ENCODE peak calls at places on chromosomes 13 and 19, in nine cellular contexts. One of them, this sample, is unnamed.

GRCh38 chr19:4577020-4577782 is 17.7 kb upstream of the SEMA6B start:
- DNase-seq in right lobe of liver: no peak
- DNase-seq in gastrocnemius medialis: no peak
- DNase-seq in prostate gland: no peak
- DNase-seq in upper lobe of left lung: no peak
- DNase-seq in body of pancreas: no peak
- DNase-seq in DND-41: no peak
- DNase-seq in SJSA1: no peak
- DNase-seq in dorsolateral prefrontal cortex: no peak
- DNase-seq in this sample: peak

GRCh38 chr19:42450314-42450934 is 7.7 kb upstream of the CXCL17 start:
- DNase-seq in right lobe of liver: peak
- DNase-seq in gastrocnemius medialis: peak
- DNase-seq in prostate gland: peak
- DNase-seq in upper lobe of left lung: no peak
- DNase-seq in body of pancreas: peak
- DNase-seq in DND-41: peak
- DNase-seq in SJSA1: peak
- DNase-seq in dorsolateral prefrontal cortex: peak
- DNase-seq in this sample: peak

GRCh38 chr13:32443111-32443510 is 15.2 kb upstream of the N4BP2L1 start:
- DNase-seq in right lobe of liver: no peak
- DNase-seq in gastrocnemius medialis: no peak
- DNase-seq in prostate gland: peak
- DNase-seq in upper lobe of left lung: no peak
- DNase-seq in body of pancreas: peak
- DNase-seq in DND-41: peak
- DNase-seq in SJSA1: no peak
- DNase-seq in dorsolateral prefrontal cortex: no peak
- DNase-seq in this sample: peak

GRCh38 chr19:730382-730668 is 20.6 kb upstream of the MISP start:
- DNase-seq in right lobe of liver: no peak
- DNase-seq in gastrocnemius medialis: no peak
- DNase-seq in prostate gland: no peak
- DNase-seq in upper lobe of left lung: no peak
- DNase-seq in body of pancreas: no peak
- DNase-seq in DND-41: no peak
- DNase-seq in SJSA1: no peak
- DNase-seq in dorsolateral prefrontal cortex: no peak
- DNase-seq in this sample: no peak

GRCh38 chr13:71860547-71861131 is 6.4 kb downstream of the DACH1 start:
- DNase-seq in right lobe of liver: no peak
- DNase-seq in gastrocnemius medialis: no peak
- DNase-seq in prostate gland: no peak
- DNase-seq in upper lobe of left lung: no peak
- DNase-seq in body of pancreas: no peak
- DNase-seq in DND-41: no peak
- DNase-seq in SJSA1: no peak
- DNase-seq in dorsolateral prefrontal cortex: no peak
- DNase-seq in this sample: no peak

GRCh38 chr19:19997656-19998268 is 41.5 kb downstream of the ZNF682 start:
- DNase-seq in right lobe of liver: no peak
- DNase-seq in gastrocnemius medialis: no peak
- DNase-seq in prostate gland: peak
- DNase-seq in upper lobe of left lung: no peak
- DNase-seq in body of pancreas: peak
- DNase-seq in DND-41: peak
- DNase-seq in SJSA1: no peak
- DNase-seq in dorsolateral prefrontal cortex: no peak
- DNase-seq in this sample: peak

GRCh38 chr13:109816112-109816978 is 30.0 kb upstream of the IRS2 start:
- DNase-seq in right lobe of liver: peak
- DNase-seq in gastrocnemius medialis: no peak
- DNase-seq in prostate gland: no peak
- DNase-seq in upper lobe of left lung: no peak
- DNase-seq in body of pancreas: peak
- DNase-seq in DND-41: no peak
- DNase-seq in SJSA1: no peak
- DNase-seq in dorsolateral prefrontal cortex: no peak
- DNase-seq in this sample: no peak

GRCh38 chr13:52010890-52011689 is at the start of gene ATP7B:
- DNase-seq in right lobe of liver: peak
- DNase-seq in gastrocnemius medialis: no peak
- DNase-seq in prostate gland: no peak
- DNase-seq in upper lobe of left lung: peak
- DNase-seq in body of pancreas: no peak
- DNase-seq in DND-41: peak
- DNase-seq in SJSA1: no peak
- DNase-seq in dorsolateral prefrontal cortex: no peak
- DNase-seq in this sample: peak

GRCh38 chr19:4678881-4679379 is 8.8 kb upstream of the MYDGF start:
- DNase-seq in right lobe of liver: no peak
- DNase-seq in gastrocnemius medialis: no peak
- DNase-seq in prostate gland: no peak
- DNase-seq in upper lobe of left lung: no peak
- DNase-seq in body of pancreas: no peak
- DNase-seq in DND-41: peak
- DNase-seq in SJSA1: no peak
- DNase-seq in dorsolateral prefrontal cortex: no peak
- DNase-seq in this sample: peak

GRCh38 chr19:21264416-21264815 is 64.8 kb downstream of the ZNF708 start:
- DNase-seq in right lobe of liver: no peak
- DNase-seq in gastrocnemius medialis: no peak
- DNase-seq in prostate gland: no peak
- DNase-seq in upper lobe of left lung: peak
- DNase-seq in body of pancreas: no peak
- DNase-seq in DND-41: no peak
- DNase-seq in SJSA1: no peak
- DNase-seq in dorsolateral prefrontal cortex: no peak
- DNase-seq in this sample: no peak

GRCh38 chr19:40467007-40467565 is 285 bp downstream of the SPTBN4 start:
- DNase-seq in right lobe of liver: peak
- DNase-seq in gastrocnemius medialis: no peak
- DNase-seq in prostate gland: no peak
- DNase-seq in upper lobe of left lung: peak
- DNase-seq in body of pancreas: no peak
- DNase-seq in DND-41: no peak
- DNase-seq in SJSA1: no peak
- DNase-seq in dorsolateral prefrontal cortex: no peak
- DNase-seq in this sample: no peak

GRCh38 chr13:21673592-21674270 is 2.9 kb downstream of the FGF9 start:
- DNase-seq in right lobe of liver: peak
- DNase-seq in gastrocnemius medialis: no peak
- DNase-seq in prostate gland: no peak
- DNase-seq in upper lobe of left lung: peak
- DNase-seq in body of pancreas: peak
- DNase-seq in DND-41: no peak
- DNase-seq in SJSA1: peak
- DNase-seq in dorsolateral prefrontal cortex: no peak
- DNase-seq in this sample: peak

GRCh38 chr19:54201980-54202379 is 1.3 kb downstream of the RPS9 start:
- DNase-seq in right lobe of liver: no peak
- DNase-seq in gastrocnemius medialis: no peak
- DNase-seq in prostate gland: no peak
- DNase-seq in upper lobe of left lung: no peak
- DNase-seq in body of pancreas: no peak
- DNase-seq in DND-41: no peak
- DNase-seq in SJSA1: no peak
- DNase-seq in dorsolateral prefrontal cortex: no peak
- DNase-seq in this sample: no peak
- H3K27ac ChIP-seq in right lobe of liver: peak
- H3K27ac ChIP-seq in gastrocnemius medialis: peak
- H3K27ac ChIP-seq in prostate gland: peak
- H3K27ac ChIP-seq in upper lobe of left lung: peak
- H3K27ac ChIP-seq in body of pancreas: peak
- H3K27ac ChIP-seq in DND-41: no peak
- H3K27ac ChIP-seq in SJSA1: no peak
- H3K27ac ChIP-seq in dorsolateral prefrontal cortex: no peak
- H3K27ac ChIP-seq in this sample: no peak

DNA sequence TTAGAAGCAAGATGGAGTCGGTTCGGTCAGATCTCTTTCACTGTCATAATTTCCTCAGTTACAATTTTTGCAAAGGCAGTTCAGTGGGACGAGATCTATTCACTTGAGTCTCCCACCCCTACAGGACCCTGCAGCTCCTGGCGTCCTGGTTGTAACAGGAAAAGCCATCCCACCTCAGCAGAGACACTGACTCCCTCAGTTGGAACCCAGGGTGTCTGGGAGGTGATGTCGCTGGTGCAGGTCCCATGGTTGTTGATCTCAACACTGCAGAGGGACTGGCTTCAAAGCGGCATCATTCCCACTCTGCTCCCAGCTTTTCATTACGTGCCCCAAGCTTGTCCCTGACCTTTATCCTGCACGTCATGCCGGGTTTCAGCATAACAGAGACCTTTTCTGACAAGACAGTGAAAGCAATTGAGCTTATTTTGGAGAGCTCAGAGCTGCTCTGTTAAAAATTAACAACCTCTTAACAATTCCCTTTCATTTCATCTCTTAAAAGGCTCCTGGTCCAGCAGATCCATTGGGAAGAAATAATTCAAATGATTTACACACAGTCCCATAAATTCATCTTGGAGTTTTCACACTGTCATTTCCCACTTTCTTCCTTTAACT is 17.6 kb upstream of the COG3 start:
- DNase-seq in right lobe of liver: peak
- DNase-seq in gastrocnemius medialis: no peak
- DNase-seq in prostate gland: no peak
- DNase-seq in upper lobe of left lung: no peak
- DNase-seq in body of pancreas: peak
- DNase-seq in DND-41: no peak
- DNase-seq in SJSA1: no peak
- DNase-seq in dorsolateral prefrontal cortex: no peak
- DNase-seq in this sample: no peak
- H3K27ac ChIP-seq in right lobe of liver: peak
- H3K27ac ChIP-seq in gastrocnemius medialis: no peak
- H3K27ac ChIP-seq in prostate gland: no peak
- H3K27ac ChIP-seq in upper lobe of left lung: no peak
- H3K27ac ChIP-seq in body of pancreas: peak
- H3K27ac ChIP-seq in DND-41: no peak
- H3K27ac ChIP-seq in SJSA1: no peak
- H3K27ac ChIP-seq in dorsolateral prefrontal cortex: no peak
- H3K27ac ChIP-seq in this sample: no peak

GRCh38 chr19:46017095-46017429 is 5.8 kb downstream of the PGLYRP1 start:
- DNase-seq in right lobe of liver: no peak
- DNase-seq in gastrocnemius medialis: no peak
- DNase-seq in prostate gland: no peak
- DNase-seq in upper lobe of left lung: no peak
- DNase-seq in body of pancreas: no peak
- DNase-seq in DND-41: no peak
- DNase-seq in SJSA1: no peak
- DNase-seq in dorsolateral prefrontal cortex: no peak
- DNase-seq in this sample: no peak

GRCh38 chr19:46019270-46019669 is 3.6 kb downstream of the PGLYRP1 start:
- DNase-seq in right lobe of liver: no peak
- DNase-seq in gastrocnemius medialis: no peak
- DNase-seq in prostate gland: no peak
- DNase-seq in upper lobe of left lung: no peak
- DNase-seq in body of pancreas: no peak
- DNase-seq in DND-41: no peak
- DNase-seq in SJSA1: no peak
- DNase-seq in dorsolateral prefrontal cortex: no peak
- DNase-seq in this sample: no peak

GRCh38 chr19:46017874-46018675 is 4.8 kb downstream of the PGLYRP1 start:
- DNase-seq in right lobe of liver: no peak
- DNase-seq in gastrocnemius medialis: no peak
- DNase-seq in prostate gland: no peak
- DNase-seq in upper lobe of left lung: no peak
- DNase-seq in body of pancreas: no peak
- DNase-seq in DND-41: no peak
- DNase-seq in SJSA1: no peak
- DNase-seq in dorsolateral prefrontal cortex: no peak
- DNase-seq in this sample: no peak

GRCh38 chr19:46020819-46021125 is 2.1 kb downstream of the PGLYRP1 start:
- DNase-seq in right lobe of liver: no peak
- DNase-seq in gastrocnemius medialis: no peak
- DNase-seq in prostate gland: no peak
- DNase-seq in upper lobe of left lung: no peak
- DNase-seq in body of pancreas: no peak
- DNase-seq in DND-41: no peak
- DNase-seq in SJSA1: no peak
- DNase-seq in dorsolateral prefrontal cortex: no peak
- DNase-seq in this sample: no peak

DNA sequence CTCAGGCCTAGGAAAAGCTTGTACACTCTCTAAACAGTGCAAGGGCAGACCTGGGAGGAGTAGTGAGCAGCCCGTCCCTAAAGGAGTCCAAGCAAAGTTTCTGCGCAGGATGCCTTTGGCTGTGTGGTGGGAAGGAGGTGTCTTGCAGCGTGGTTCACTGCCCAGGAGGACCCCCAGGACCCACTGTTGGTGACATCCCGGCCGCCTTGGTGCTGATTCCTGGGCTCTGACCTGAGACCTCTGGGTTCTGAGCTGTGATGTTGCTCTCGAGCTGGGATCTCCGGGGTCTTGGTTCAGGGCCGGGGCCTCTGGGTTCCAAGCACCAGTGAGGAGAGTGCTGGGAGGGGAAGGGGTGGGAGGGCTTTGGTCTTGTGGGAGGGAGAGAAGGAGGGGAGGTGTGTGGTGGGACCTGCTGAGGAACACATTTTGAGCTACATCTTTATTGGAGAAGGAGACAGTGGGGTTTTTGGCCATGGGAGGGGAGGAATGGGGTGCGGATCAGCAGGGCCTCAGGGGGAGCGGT is 4.1 kb downstream of the PGLYRP1 start:
- DNase-seq in right lobe of liver: no peak
- DNase-seq in gastrocnemius medialis: no peak
- DNase-seq in prostate gland: no peak
- DNase-seq in upper lobe of left lung: no peak
- DNase-seq in body of pancreas: no peak
- DNase-seq in DND-41: no peak
- DNase-seq in SJSA1: no peak
- DNase-seq in dorsolateral prefrontal cortex: no peak
- DNase-seq in this sample: no peak
- H3K27ac ChIP-seq in right lobe of liver: no peak
- H3K27ac ChIP-seq in gastrocnemius medialis: no peak
- H3K27ac ChIP-seq in prostate gland: no peak
- H3K27ac ChIP-seq in upper lobe of left lung: no peak
- H3K27ac ChIP-seq in body of pancreas: no peak
- H3K27ac ChIP-seq in DND-41: no peak
- H3K27ac ChIP-seq in SJSA1: no peak
- H3K27ac ChIP-seq in dorsolateral prefrontal cortex: no peak
- H3K27ac ChIP-seq in this sample: no peak

DNA sequence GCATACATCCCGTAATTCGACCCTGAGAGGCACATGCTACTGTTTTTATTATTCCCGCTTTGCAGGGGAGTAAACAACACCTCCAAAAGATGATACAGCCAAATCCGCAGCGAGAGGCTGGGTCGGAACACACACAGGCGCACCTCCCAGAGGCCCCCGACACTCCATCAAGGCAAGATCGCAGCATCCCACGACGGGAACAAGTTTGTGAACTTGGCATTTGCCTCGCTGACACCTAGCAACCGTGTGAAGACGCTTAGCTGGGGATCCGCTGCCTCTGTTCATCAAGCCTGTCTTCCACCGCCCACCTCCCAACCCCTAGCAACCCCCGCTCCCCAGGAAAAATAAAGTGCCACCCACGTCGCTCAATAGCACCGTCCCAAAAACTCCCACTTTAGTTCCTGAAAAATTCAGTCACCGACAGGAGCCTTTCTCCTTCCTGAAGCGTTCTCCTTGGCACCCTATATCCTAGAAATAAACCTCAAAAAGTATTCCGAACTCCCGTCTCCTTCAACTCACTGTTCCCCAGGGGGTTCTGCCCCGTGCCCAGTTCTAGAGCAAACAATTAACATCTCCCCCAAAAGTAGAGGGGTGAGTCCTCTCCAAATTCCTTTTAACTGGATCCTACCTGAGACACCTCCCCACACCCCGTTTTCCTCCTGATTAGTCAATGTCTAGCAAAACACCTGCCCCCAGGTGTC is 1.7 kb downstream of the GNG7 start:
- DNase-seq in right lobe of liver: no peak
- DNase-seq in gastrocnemius medialis: no peak
- DNase-seq in prostate gland: no peak
- DNase-seq in upper lobe of left lung: no peak
- DNase-seq in body of pancreas: no peak
- DNase-seq in DND-41: no peak
- DNase-seq in SJSA1: no peak
- DNase-seq in dorsolateral prefrontal cortex: no peak
- DNase-seq in this sample: no peak
- H3K27ac ChIP-seq in right lobe of liver: no peak
- H3K27ac ChIP-seq in gastrocnemius medialis: no peak
- H3K27ac ChIP-seq in prostate gland: no peak
- H3K27ac ChIP-seq in upper lobe of left lung: no peak
- H3K27ac ChIP-seq in body of pancreas: no peak
- H3K27ac ChIP-seq in DND-41: no peak
- H3K27ac ChIP-seq in SJSA1: no peak
- H3K27ac ChIP-seq in dorsolateral prefrontal cortex: peak
- H3K27ac ChIP-seq in this sample: no peak

This sample was measured in SJCRH30.